ENCODE peak calls at places on chromosomes 4 and X, in five cellular contexts. One of them, this sample, is unnamed.
A peak's percentile ranks its signal among the peaks of the same experiment; 100 is the strongest.

GRCh38 chr4:184746532-184746870 is 12.6 kb upstream of the CENPU start:
- DNase-seq in cardiac fibroblast: peak; percentile 89
- DNase-seq in CD8-positive, alpha-beta T cell: no peak
- DNase-seq in fibroblast of lung: peak; percentile 53
- DNase-seq in psoas muscle: no peak
- DNase-seq in this sample: peak; percentile 73

GRCh38 chr4:169869487-169869886 is 111.7 kb upstream of the HPF1 start:
- DNase-seq in cardiac fibroblast: peak; percentile 8
- DNase-seq in CD8-positive, alpha-beta T cell: no peak
- DNase-seq in fibroblast of lung: no peak
- DNase-seq in psoas muscle: no peak
- DNase-seq in this sample: no peak

GRCh38 chr4:128782076-128782715 is 27.3 kb upstream of the JADE1 start:
- DNase-seq in cardiac fibroblast: peak; percentile 10
- DNase-seq in CD8-positive, alpha-beta T cell: peak; percentile 71
- DNase-seq in fibroblast of lung: no peak
- DNase-seq in psoas muscle: peak; percentile 66
- DNase-seq in this sample: peak; percentile 29

GRCh38 chr4:174437324-174437723 is 85.0 kb downstream of the HPGD start:
- DNase-seq in cardiac fibroblast: peak; percentile 13
- DNase-seq in CD8-positive, alpha-beta T cell: no peak
- DNase-seq in fibroblast of lung: peak; percentile 89
- DNase-seq in psoas muscle: no peak
- DNase-seq in this sample: no peak

GRCh38 chr4:113644398-113644797 is 117.1 kb downstream of the CAMK2D start:
- DNase-seq in cardiac fibroblast: no peak
- DNase-seq in CD8-positive, alpha-beta T cell: no peak
- DNase-seq in fibroblast of lung: no peak
- DNase-seq in psoas muscle: no peak
- DNase-seq in this sample: no peak

GRCh38 chr4:149795256-149795655 is 20.4 kb downstream of the IQCM start:
- DNase-seq in cardiac fibroblast: peak; percentile 3
- DNase-seq in CD8-positive, alpha-beta T cell: no peak
- DNase-seq in fibroblast of lung: no peak
- DNase-seq in psoas muscle: no peak
- DNase-seq in this sample: no peak

GRCh38 chr4:48093949-48094550 is 40.0 kb downstream of the TXK start:
- DNase-seq in cardiac fibroblast: peak; percentile 22
- DNase-seq in CD8-positive, alpha-beta T cell: no peak
- DNase-seq in fibroblast of lung: no peak
- DNase-seq in psoas muscle: no peak
- DNase-seq in this sample: peak; percentile 38

GRCh38 chrX:27815209-27815608 is 7.4 kb downstream of the MAGEB10 start:
- DNase-seq in cardiac fibroblast: peak; percentile 48
- DNase-seq in CD8-positive, alpha-beta T cell: no peak
- DNase-seq in fibroblast of lung: no peak
- DNase-seq in psoas muscle: no peak
- DNase-seq in this sample: no peak

GRCh38 chr4:121358473-121358872 is 22.3 kb downstream of the QRFPR start:
- DNase-seq in cardiac fibroblast: peak; percentile 77
- DNase-seq in CD8-positive, alpha-beta T cell: no peak
- DNase-seq in fibroblast of lung: peak; percentile 89
- DNase-seq in psoas muscle: no peak
- DNase-seq in this sample: peak; percentile 46

GRCh38 chrX:23626651-23627050 is 40.6 kb upstream of the PRDX4 start:
- DNase-seq in cardiac fibroblast: no peak
- DNase-seq in CD8-positive, alpha-beta T cell: no peak
- DNase-seq in fibroblast of lung: no peak
- DNase-seq in psoas muscle: no peak
- DNase-seq in this sample: no peak
- TF ChIP-seq CTCF in cardiac fibroblast: peak; percentile 6
- TF ChIP-seq CTCF in CD8-positive, alpha-beta T cell: no peak
- TF ChIP-seq CTCF in fibroblast of lung: no peak
- TF ChIP-seq CTCF in psoas muscle: no peak
- TF ChIP-seq CTCF in this sample: no peak

DNA sequence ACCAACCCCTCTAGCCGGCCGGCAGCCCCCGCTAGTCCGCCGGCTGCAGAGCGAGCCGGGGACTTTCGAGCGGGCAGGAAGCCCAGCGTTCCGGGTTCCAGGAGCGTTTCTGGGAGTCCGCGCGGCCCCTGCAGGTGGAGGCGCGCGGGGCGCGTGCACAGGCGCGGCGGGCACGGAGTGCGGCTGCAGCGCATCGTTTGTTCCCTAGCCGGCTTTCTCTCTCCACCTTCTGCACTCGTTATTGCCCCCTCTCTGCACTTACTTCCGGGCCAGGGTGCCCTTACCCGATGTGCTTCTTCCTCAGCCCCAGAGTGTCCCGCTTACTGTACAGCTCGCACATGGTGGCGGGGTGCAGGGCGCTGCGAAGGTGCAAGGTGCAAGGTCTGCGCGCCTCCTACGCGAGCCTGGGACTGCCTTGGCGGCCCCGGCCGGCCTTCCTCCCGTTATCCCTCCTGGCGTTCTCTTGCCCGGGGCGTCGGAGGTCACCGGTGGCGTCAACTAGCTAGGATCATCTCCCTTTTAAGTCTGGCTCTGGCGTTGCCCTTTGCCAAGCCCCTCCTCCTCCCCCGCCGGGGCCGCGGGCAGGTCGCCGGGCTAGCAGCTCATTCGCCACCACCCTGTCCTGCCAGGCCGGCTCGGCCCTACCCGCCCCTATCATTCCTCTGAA is at the start of gene ETNPPL:
- DNase-seq in cardiac fibroblast: peak; percentile 6
- DNase-seq in CD8-positive, alpha-beta T cell: peak; percentile 59
- DNase-seq in fibroblast of lung: peak; percentile 0
- DNase-seq in psoas muscle: peak; percentile 67
- DNase-seq in this sample: no peak
- TF ChIP-seq CTCF in cardiac fibroblast: no peak
- TF ChIP-seq CTCF in CD8-positive, alpha-beta T cell: no peak
- TF ChIP-seq CTCF in fibroblast of lung: no peak
- TF ChIP-seq CTCF in psoas muscle: no peak
- TF ChIP-seq CTCF in this sample: no peak

GRCh38 chrX:45232139-45232538 is 31.5 kb upstream of the DIPK2B start:
- DNase-seq in cardiac fibroblast: no peak
- DNase-seq in CD8-positive, alpha-beta T cell: no peak
- DNase-seq in fibroblast of lung: no peak
- DNase-seq in psoas muscle: no peak
- DNase-seq in this sample: no peak
- TF ChIP-seq CTCF in cardiac fibroblast: no peak
- TF ChIP-seq CTCF in CD8-positive, alpha-beta T cell: no peak
- TF ChIP-seq CTCF in fibroblast of lung: no peak
- TF ChIP-seq CTCF in psoas muscle: no peak
- TF ChIP-seq CTCF in this sample: no peak

GRCh38 chrX:15493118-15494082 is at the start of gene PIR:
- DNase-seq in cardiac fibroblast: peak; percentile 78
- DNase-seq in CD8-positive, alpha-beta T cell: peak; percentile 61
- DNase-seq in fibroblast of lung: peak; percentile 75
- DNase-seq in psoas muscle: peak; percentile 93
- DNase-seq in this sample: peak; percentile 62
- TF ChIP-seq CTCF in cardiac fibroblast: peak; percentile 42
- TF ChIP-seq CTCF in CD8-positive, alpha-beta T cell: no peak
- TF ChIP-seq CTCF in fibroblast of lung: peak; percentile 23
- TF ChIP-seq CTCF in psoas muscle: peak; percentile 34
- TF ChIP-seq CTCF in this sample: peak; percentile 62

GRCh38 chr4:147674496-147674895 is 9.5 kb downstream of the PRMT9 start:
- DNase-seq in cardiac fibroblast: no peak
- DNase-seq in CD8-positive, alpha-beta T cell: no peak
- DNase-seq in fibroblast of lung: peak; percentile 62
- DNase-seq in psoas muscle: no peak
- DNase-seq in this sample: no peak

GRCh38 chr4:147678121-147678520 is 5.8 kb downstream of the PRMT9 start:
- DNase-seq in cardiac fibroblast: no peak
- DNase-seq in CD8-positive, alpha-beta T cell: no peak
- DNase-seq in fibroblast of lung: no peak
- DNase-seq in psoas muscle: no peak
- DNase-seq in this sample: peak; percentile 4

GRCh38 chr4:147683172-147683571 is 791 bp downstream of the PRMT9 start:
- DNase-seq in cardiac fibroblast: peak; percentile 45
- DNase-seq in CD8-positive, alpha-beta T cell: no peak
- DNase-seq in fibroblast of lung: peak; percentile 47
- DNase-seq in psoas muscle: no peak
- DNase-seq in this sample: peak; percentile 21

GRCh38 chr4:147682755-147683154 is 1.2 kb downstream of the PRMT9 start:
- DNase-seq in cardiac fibroblast: peak; percentile 6
- DNase-seq in CD8-positive, alpha-beta T cell: no peak
- DNase-seq in fibroblast of lung: peak; percentile 40
- DNase-seq in psoas muscle: no peak
- DNase-seq in this sample: no peak

GRCh38 chr4:147678796-147679549 is 5.0 kb downstream of the PRMT9 start:
- DNase-seq in cardiac fibroblast: no peak
- DNase-seq in CD8-positive, alpha-beta T cell: no peak
- DNase-seq in fibroblast of lung: peak; percentile 68
- DNase-seq in psoas muscle: no peak
- DNase-seq in this sample: no peak
- TF ChIP-seq CTCF in cardiac fibroblast: no peak
- TF ChIP-seq CTCF in CD8-positive, alpha-beta T cell: no peak
- TF ChIP-seq CTCF in fibroblast of lung: no peak
- TF ChIP-seq CTCF in psoas muscle: no peak
- TF ChIP-seq CTCF in this sample: peak; percentile 45

GRCh38 chrX:153643431-153644351 is 3.3 kb upstream of the DUSP9 start:
- DNase-seq in cardiac fibroblast: peak; percentile 8
- DNase-seq in CD8-positive, alpha-beta T cell: no peak
- DNase-seq in fibroblast of lung: no peak
- DNase-seq in psoas muscle: no peak
- DNase-seq in this sample: no peak
- TF ChIP-seq CTCF in cardiac fibroblast: no peak
- TF ChIP-seq CTCF in CD8-positive, alpha-beta T cell: no peak
- TF ChIP-seq CTCF in fibroblast of lung: no peak
- TF ChIP-seq CTCF in psoas muscle: peak; percentile 19
- TF ChIP-seq CTCF in this sample: no peak

DNA sequence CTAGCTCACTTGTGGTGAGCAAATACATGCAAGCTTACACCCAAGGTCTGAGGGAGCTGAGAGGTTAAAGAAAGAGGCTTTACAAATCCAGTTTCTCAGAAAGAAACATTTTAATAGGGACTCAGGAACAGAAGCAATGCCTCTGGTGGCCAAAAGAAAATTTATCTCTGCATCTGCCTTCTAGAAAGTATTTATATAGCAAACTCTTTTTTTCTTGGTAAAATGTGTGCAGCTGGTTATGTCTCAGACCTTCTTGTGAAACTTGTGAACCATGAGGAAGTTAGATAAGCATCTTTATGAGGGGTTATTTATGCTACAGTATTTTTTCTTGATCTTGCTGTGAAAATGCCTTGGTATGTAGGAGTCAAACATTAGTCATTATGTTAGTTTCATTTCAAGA is 48.5 kb upstream of the CYSLTR1 start:
- DNase-seq in cardiac fibroblast: peak; percentile 25
- DNase-seq in CD8-positive, alpha-beta T cell: no peak
- DNase-seq in fibroblast of lung: no peak
- DNase-seq in psoas muscle: no peak
- DNase-seq in this sample: peak; percentile 8
- TF ChIP-seq CTCF in cardiac fibroblast: peak; percentile 2
- TF ChIP-seq CTCF in CD8-positive, alpha-beta T cell: no peak
- TF ChIP-seq CTCF in fibroblast of lung: no peak
- TF ChIP-seq CTCF in psoas muscle: no peak
- TF ChIP-seq CTCF in this sample: no peak

DNA sequence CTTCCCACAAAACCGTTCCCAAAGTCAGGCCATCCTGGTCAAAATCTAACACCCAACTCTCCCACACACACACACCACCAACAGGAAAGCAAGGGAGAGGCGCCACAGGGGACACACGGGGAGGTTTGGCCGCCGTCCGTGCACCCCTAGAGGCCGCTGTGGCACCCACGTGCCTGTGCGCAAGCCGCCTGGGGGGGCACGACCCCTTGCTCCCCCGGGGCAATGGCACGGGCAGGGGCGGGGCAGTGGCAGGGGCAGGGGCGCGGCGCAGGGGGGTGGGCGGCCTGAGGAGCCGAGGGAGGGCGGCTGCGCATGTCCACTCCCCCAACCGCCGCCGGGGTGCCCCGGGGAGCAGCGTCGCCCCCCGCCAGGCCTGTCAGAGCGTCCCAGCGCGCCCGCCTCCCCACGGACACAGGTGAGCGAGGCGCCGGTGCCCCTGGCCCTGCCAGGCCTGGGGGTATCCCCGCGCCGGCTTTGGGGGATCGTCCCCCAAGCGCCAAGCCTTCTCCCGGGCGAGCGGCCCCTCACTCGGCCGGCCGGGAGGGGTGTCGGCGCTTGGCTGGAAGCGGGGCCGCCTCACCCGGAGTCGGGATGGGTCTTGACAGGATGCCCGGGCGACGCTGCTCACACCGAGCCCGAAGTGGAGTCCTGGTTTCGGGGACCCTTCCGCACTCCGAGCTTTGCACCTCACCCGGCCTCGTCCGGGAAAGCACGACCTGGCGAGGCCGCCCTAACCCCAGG is at the start of gene ERAS:
- DNase-seq in cardiac fibroblast: no peak
- DNase-seq in CD8-positive, alpha-beta T cell: no peak
- DNase-seq in fibroblast of lung: no peak
- DNase-seq in psoas muscle: no peak
- DNase-seq in this sample: no peak
- TF ChIP-seq CTCF in cardiac fibroblast: no peak
- TF ChIP-seq CTCF in CD8-positive, alpha-beta T cell: no peak
- TF ChIP-seq CTCF in fibroblast of lung: no peak
- TF ChIP-seq CTCF in psoas muscle: no peak
- TF ChIP-seq CTCF in this sample: no peak